ENCODE peak calls at places on chromosome 1, in five cellular contexts. Q is activated CD4-positive, CD25-positive, alpha-beta regulatory T cell; P is HS-5; B is CD8-positive, alpha-beta T cell; R is glomerular endothelial cell. J is an unnamed sample.

GRCh38 chr1:179080866-179081695 is 789 bp upstream of the TOR3A start:
- DNase-seq in P (no peak), Q (no peak), B (peak; percentile 64), R (no peak), J (no peak)

GRCh38 chr1:214506972-214507431 is 44.4 kb downstream of the PTPN14 start:
- DNase-seq in Q (no peak), R (no peak), P (no peak), B (no peak), J (no peak)

GRCh38 chr1:150410582-150411101 is 46.7 kb downstream of the RPRD2 start:
- DNase-seq in B (no peak), Q (no peak), P (no peak), R (no peak), J (no peak)

GRCh38 chr1:2336499-2336898 is 54.9 kb downstream of the MORN1 start:
- DNase-seq in P (no peak), B (no peak), R (no peak), Q (no peak), J (no peak)

GRCh38 chr1:33228935-33229487 is 27.3 kb upstream of the ZNF362 start:
- DNase-seq in B (no peak), Q (no peak), R (no peak), P (peak; percentile 49), J (no peak)

GRCh38 chr1:220527279-220528048 is 472 bp upstream of the MARK1 start:
- DNase-seq in P (no peak), R (no peak), B (no peak), Q (no peak), J (peak; percentile 46)

GRCh38 chr1:226962421-226963391 is 22.6 kb downstream of the COQ8A start:
- DNase-seq in P (no peak), R (no peak), B (no peak), Q (no peak), J (no peak)

GRCh38 chr1:160542303-160542945 is 19.4 kb upstream of the SLAMF6 start:
- DNase-seq in P (no peak), B (no peak), R (no peak), Q (no peak), J (no peak)

GRCh38 chr1:158998781-158999161 is 10.9 kb upstream of the IFI16 start:
- DNase-seq in R (no peak), B (peak; percentile 25), P (no peak), Q (no peak), J (peak; percentile 76)

GRCh38 chr1:5982868-5983267 is 9.4 kb downstream of the NPHP4 start:
- DNase-seq in R (no peak), P (no peak), B (no peak), Q (no peak), J (no peak)

GRCh38 chr1:223227031-223227430 is 84.0 kb upstream of the TLR5 start:
- DNase-seq in R (no peak), B (no peak), Q (no peak), P (no peak), J (no peak)

GRCh38 chr1:153534226-153534932 is 1.4 kb downstream of the S100A6 start:
- DNase-seq in Q (no peak), B (no peak), P (no peak), R (no peak), J (no peak)

GRCh38 chr1:211711313-211711712 is 35.9 kb upstream of the NEK2 start:
- DNase-seq in B (no peak), R (no peak), P (no peak), Q (no peak), J (no peak)

GRCh38 chr1:30844631-30845030 is 63.9 kb downstream of the SDC3 start:
- DNase-seq in P (no peak), B (no peak), Q (no peak), R (no peak), J (no peak)

GRCh38 chr1:224559971-224560728 is 56.0 kb upstream of the CNIH3 start:
- DNase-seq in P (peak; percentile 84), B (no peak), R (no peak), Q (no peak), J (no peak)

GRCh38 chr1:190453550-190453949 is 24.1 kb downstream of the BRINP3 start:
- DNase-seq in Q (no peak), P (no peak), B (no peak), R (no peak), J (no peak)

GRCh38 chr1:161198877-161199431 is at the start of gene ADAMTS4:
- DNase-seq in P (peak; percentile 87), B (no peak), Q (no peak), R (no peak), J (peak; percentile 82)

GRCh38 chr1:84253891-84254290 is 47.6 kb upstream of the SAMD13 start:
- DNase-seq in B (no peak), R (peak; percentile 29), P (peak; percentile 37), Q (no peak), J (peak; percentile 73)

GRCh38 chr1:235972316-235973090 is 92.4 kb downstream of the NID1 start:
- DNase-seq in B (no peak), P (peak; percentile 54), Q (no peak), R (no peak), J (no peak)

GRCh38 chr1:206893380-206893779 is 3.9 kb upstream of the IL24 start:
- DNase-seq in Q (no peak), B (no peak), P (no peak), R (no peak), J (no peak)

GRCh38 chr1:159944623-159945455 is 574 bp downstream of the IGSF9 start:
- DNase-seq in Q (no peak), P (no peak), B (no peak), R (no peak), J (no peak)

GRCh38 chr1:81237531-81238528 is 562.9 kb upstream of the ADGRL2 start:
- DNase-seq in R (no peak), P (no peak), B (no peak), Q (no peak), J (no peak)

GRCh38 chr1:210882414-210883221 is 251.3 kb downstream of the KCNH1 start:
- DNase-seq in Q (no peak), R (no peak), P (peak; percentile 76), B (no peak), J (no peak)

GRCh38 chr1:235442788-235443429 is 61.3 kb downstream of the B3GALNT2 start:
- DNase-seq in B (no peak), Q (no peak), R (peak; percentile 34), P (peak; percentile 36), J (no peak)

GRCh38 chr1:103948526-103948925 is 198.8 kb downstream of the AMY1C start:
- DNase-seq in R (no peak), Q (no peak), P (peak; percentile 9), B (no peak), J (no peak)

GRCh38 chr1:54781023-54781723 is 16.9 kb upstream of the PARS2 start:
- DNase-seq in Q (no peak), B (no peak), R (no peak), P (no peak), J (no peak)

GRCh38 chr1:72197786-72198185 is 84.6 kb downstream of the NEGR1 start:
- DNase-seq in B (no peak), P (no peak), Q (no peak), R (no peak), J (no peak)

GRCh38 chr1:201795066-201795465 is 33.9 kb upstream of the IPO9 start:
- DNase-seq in P (no peak), B (no peak), R (no peak), Q (no peak), J (no peak)

GRCh38 chr1:67889466-67889865 is 56.2 kb upstream of the GNG12 start:
- DNase-seq in P (no peak), Q (no peak), B (no peak), R (no peak), J (no peak)

GRCh38 chr1:245585252-245585959 is 430.6 kb downstream of the KIF26B start:
- DNase-seq in R (no peak), P (no peak), Q (no peak), B (no peak), J (no peak)